ENCODE peak calls at places on chromosomes 12 and 14, in ten cellular contexts. One of them, this sample, is unnamed.

GRCh38 chr12:52221912-52222457 is 11.1 kb upstream of the KRT7 start:
- DNase-seq in colonic mucosa: peak; percentile 81
- DNase-seq in body of pancreas: peak; percentile 85
- DNase-seq in adipocyte: no peak
- DNase-seq in H1: peak; percentile 44
- DNase-seq in SK-N-MC: no peak
- DNase-seq in left ventricle myocardium inferior: peak; percentile 50
- DNase-seq in stomach: peak; percentile 55
- DNase-seq in kidney: peak; percentile 77
- DNase-seq in IMR-90: peak; percentile 25
- DNase-seq in this sample: peak; percentile 51

GRCh38 chr14:101058571-101058970 is 155.0 kb upstream of the RTL1 start:
- DNase-seq in kidney: no peak
- DNase-seq in SK-N-MC: no peak
- DNase-seq in IMR-90: peak; percentile 76
- DNase-seq in left ventricle myocardium inferior: no peak
- DNase-seq in body of pancreas: no peak
- DNase-seq in adipocyte: no peak
- DNase-seq in stomach: no peak
- DNase-seq in colonic mucosa: no peak
- DNase-seq in H1: no peak
- DNase-seq in this sample: no peak

GRCh38 chr12:67915335-67915851 is 73.9 kb upstream of the IFNG-AS1 start:
- DNase-seq in SK-N-MC: no peak
- DNase-seq in IMR-90: no peak
- DNase-seq in kidney: peak; percentile 57
- DNase-seq in left ventricle myocardium inferior: no peak
- DNase-seq in colonic mucosa: no peak
- DNase-seq in stomach: peak; percentile 34
- DNase-seq in body of pancreas: no peak
- DNase-seq in adipocyte: no peak
- DNase-seq in H1: no peak
- DNase-seq in this sample: peak; percentile 37

GRCh38 chr12:6533653-6534157 is 612 bp upstream of the GAPDH start:
- DNase-seq in adipocyte: peak; percentile 86
- DNase-seq in IMR-90: peak; percentile 84
- DNase-seq in left ventricle myocardium inferior: peak; percentile 81
- DNase-seq in stomach: peak; percentile 54
- DNase-seq in kidney: peak; percentile 92
- DNase-seq in SK-N-MC: peak; percentile 51
- DNase-seq in colonic mucosa: peak; percentile 82
- DNase-seq in H1: no peak
- DNase-seq in body of pancreas: peak; percentile 69
- DNase-seq in this sample: no peak

GRCh38 chr12:109461846-109462766 is 15.0 kb downstream of the KCTD10 start:
- DNase-seq in left ventricle myocardium inferior: peak; percentile 90
- DNase-seq in kidney: peak; percentile 97
- DNase-seq in H1: no peak
- DNase-seq in IMR-90: peak; percentile 95
- DNase-seq in body of pancreas: peak; percentile 71
- DNase-seq in adipocyte: peak; percentile 98
- DNase-seq in SK-N-MC: peak; percentile 66
- DNase-seq in stomach: peak; percentile 52
- DNase-seq in colonic mucosa: peak; percentile 81
- DNase-seq in this sample: peak; percentile 15

GRCh38 chr12:24025153-24025798 is 75.8 kb upstream of the SOX5 start:
- DNase-seq in kidney: no peak
- DNase-seq in IMR-90: peak; percentile 5
- DNase-seq in adipocyte: no peak
- DNase-seq in left ventricle myocardium inferior: no peak
- DNase-seq in SK-N-MC: no peak
- DNase-seq in colonic mucosa: no peak
- DNase-seq in H1: no peak
- DNase-seq in body of pancreas: no peak
- DNase-seq in stomach: no peak
- DNase-seq in this sample: no peak

GRCh38 chr12:98385636-98386035 is 129.8 kb upstream of the TMPO start:
- DNase-seq in body of pancreas: no peak
- DNase-seq in left ventricle myocardium inferior: no peak
- DNase-seq in kidney: no peak
- DNase-seq in H1: no peak
- DNase-seq in colonic mucosa: no peak
- DNase-seq in stomach: no peak
- DNase-seq in SK-N-MC: no peak
- DNase-seq in adipocyte: no peak
- DNase-seq in IMR-90: no peak
- DNase-seq in this sample: no peak

GRCh38 chr12:75670175-75670574 is 158.8 kb upstream of the KRR1 start:
- DNase-seq in colonic mucosa: no peak
- DNase-seq in body of pancreas: no peak
- DNase-seq in stomach: no peak
- DNase-seq in left ventricle myocardium inferior: no peak
- DNase-seq in kidney: no peak
- DNase-seq in IMR-90: no peak
- DNase-seq in H1: no peak
- DNase-seq in adipocyte: no peak
- DNase-seq in SK-N-MC: no peak
- DNase-seq in this sample: no peak

DNA sequence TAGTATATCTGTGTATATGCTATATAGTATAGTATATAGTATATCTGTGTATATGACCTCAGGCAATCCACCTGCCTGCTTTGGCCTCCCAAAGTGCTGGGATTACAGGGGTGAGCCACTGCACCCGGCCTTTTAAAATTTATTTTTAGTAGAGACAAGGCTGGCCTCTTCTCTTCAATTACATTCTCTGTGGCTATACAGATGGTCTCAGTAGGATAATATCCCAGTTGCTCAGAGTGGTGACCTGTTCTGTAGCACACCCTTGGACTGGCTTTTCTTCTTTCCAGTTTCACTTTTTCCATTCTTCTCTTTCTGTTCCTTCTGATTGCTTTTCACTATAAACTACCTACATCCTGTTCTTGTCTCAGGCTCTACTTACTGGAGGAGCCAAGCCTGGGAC is 3.1 kb upstream of the NFATC4 start:
- DNase-seq in H1: no peak
- DNase-seq in SK-N-MC: no peak
- DNase-seq in IMR-90: no peak
- DNase-seq in stomach: no peak
- DNase-seq in kidney: no peak
- DNase-seq in colonic mucosa: no peak
- DNase-seq in body of pancreas: no peak
- DNase-seq in left ventricle myocardium inferior: no peak
- DNase-seq in adipocyte: no peak
- DNase-seq in this sample: no peak
- H3K4me3 ChIP-seq in H1: no peak overlapping the region
- H3K4me3 ChIP-seq in SK-N-MC: no peak overlapping the region
- H3K4me3 ChIP-seq in IMR-90: no peak overlapping the region
- H3K4me3 ChIP-seq in stomach: no peak overlapping the region
- H3K4me3 ChIP-seq in kidney: no peak overlapping the region
- H3K4me3 ChIP-seq in colonic mucosa: no peak overlapping the region
- H3K4me3 ChIP-seq in body of pancreas: no peak overlapping the region
- H3K4me3 ChIP-seq in left ventricle myocardium inferior: no peak overlapping the region
- H3K4me3 ChIP-seq in adipocyte: no peak overlapping the region
- H3K4me3 ChIP-seq in this sample: no peak overlapping the region

GRCh38 chr12:132840536-132840935 is 11.9 kb upstream of the GOLGA3 start:
- DNase-seq in H1: no peak
- DNase-seq in body of pancreas: no peak
- DNase-seq in stomach: no peak
- DNase-seq in left ventricle myocardium inferior: no peak
- DNase-seq in colonic mucosa: no peak
- DNase-seq in SK-N-MC: no peak
- DNase-seq in kidney: no peak
- DNase-seq in adipocyte: no peak
- DNase-seq in IMR-90: no peak
- DNase-seq in this sample: no peak

GRCh38 chr12:132838464-132839080 is 9.9 kb upstream of the GOLGA3 start:
- DNase-seq in H1: no peak
- DNase-seq in stomach: no peak
- DNase-seq in adipocyte: no peak
- DNase-seq in SK-N-MC: no peak
- DNase-seq in left ventricle myocardium inferior: no peak
- DNase-seq in body of pancreas: no peak
- DNase-seq in kidney: no peak
- DNase-seq in IMR-90: no peak
- DNase-seq in colonic mucosa: peak; percentile 64
- DNase-seq in this sample: no peak

GRCh38 chr12:132839558-132840235 is 11.0 kb upstream of the GOLGA3 start:
- DNase-seq in H1: no peak
- DNase-seq in stomach: no peak
- DNase-seq in kidney: no peak
- DNase-seq in adipocyte: no peak
- DNase-seq in body of pancreas: no peak
- DNase-seq in IMR-90: no peak
- DNase-seq in colonic mucosa: no peak
- DNase-seq in SK-N-MC: no peak
- DNase-seq in left ventricle myocardium inferior: no peak
- DNase-seq in this sample: no peak

GRCh38 chr12:132842449-132843045 is 13.9 kb upstream of the GOLGA3 start:
- DNase-seq in stomach: no peak
- DNase-seq in IMR-90: no peak
- DNase-seq in colonic mucosa: no peak
- DNase-seq in H1: no peak
- DNase-seq in SK-N-MC: no peak
- DNase-seq in left ventricle myocardium inferior: no peak
- DNase-seq in body of pancreas: no peak
- DNase-seq in adipocyte: no peak
- DNase-seq in kidney: no peak
- DNase-seq in this sample: no peak

GRCh38 chr12:132841151-132841550 is 12.5 kb upstream of the GOLGA3 start:
- DNase-seq in stomach: no peak
- DNase-seq in SK-N-MC: no peak
- DNase-seq in IMR-90: no peak
- DNase-seq in body of pancreas: no peak
- DNase-seq in adipocyte: no peak
- DNase-seq in kidney: no peak
- DNase-seq in H1: no peak
- DNase-seq in colonic mucosa: no peak
- DNase-seq in left ventricle myocardium inferior: no peak
- DNase-seq in this sample: no peak
- H3K36me3 ChIP-seq in stomach: peaks cover 53% of the 10 kb centered on the region
- H3K36me3 ChIP-seq in SK-N-MC: no peaks in the 10 kb centered on the region
- H3K36me3 ChIP-seq in IMR-90: peaks cover 48% of the 10 kb centered on the region
- H3K36me3 ChIP-seq in body of pancreas: no peaks in the 10 kb centered on the region
- H3K36me3 ChIP-seq in adipocyte: peaks cover 65% of the 10 kb centered on the region
- H3K36me3 ChIP-seq in kidney: peaks cover 23% of the 10 kb centered on the region
- H3K36me3 ChIP-seq in H1: peaks cover 7% of the 10 kb centered on the region
- H3K36me3 ChIP-seq in colonic mucosa: peaks cover 4% of the 10 kb centered on the region
- H3K36me3 ChIP-seq in left ventricle myocardium inferior: peaks cover 62% of the 10 kb centered on the region
- H3K36me3 ChIP-seq in this sample: peaks cover 20% of the 10 kb centered on the region

DNA sequence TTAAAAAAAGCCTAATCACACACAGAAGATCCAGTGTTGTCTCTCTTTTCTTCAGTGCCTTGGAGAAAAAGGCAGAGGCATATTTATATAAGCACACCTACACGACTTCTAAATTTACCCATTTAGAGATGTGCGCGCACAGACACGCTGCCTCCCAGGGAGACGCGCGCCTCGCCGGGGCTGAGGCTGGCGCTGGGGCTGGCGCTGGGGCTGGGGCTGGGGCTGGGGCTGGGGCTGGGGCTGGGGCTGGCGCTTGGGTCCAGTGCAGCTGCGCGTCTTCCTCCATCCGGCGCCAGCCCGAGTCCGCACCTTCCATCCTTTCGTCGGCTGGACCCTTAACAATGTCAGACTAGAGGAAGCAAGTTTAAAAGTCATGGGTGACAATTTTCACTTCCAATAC is 118.4 kb upstream of the ARID2 start:
- DNase-seq in stomach: no peak
- DNase-seq in kidney: no peak
- DNase-seq in H1: no peak
- DNase-seq in IMR-90: no peak
- DNase-seq in body of pancreas: no peak
- DNase-seq in colonic mucosa: no peak
- DNase-seq in SK-N-MC: no peak
- DNase-seq in left ventricle myocardium inferior: no peak
- DNase-seq in adipocyte: no peak
- DNase-seq in this sample: no peak
- H3K4me3 ChIP-seq in stomach: no peak overlapping the region
- H3K4me3 ChIP-seq in kidney: no peak overlapping the region
- H3K4me3 ChIP-seq in H1: no peak overlapping the region
- H3K4me3 ChIP-seq in IMR-90: no peak overlapping the region
- H3K4me3 ChIP-seq in body of pancreas: no peak overlapping the region
- H3K4me3 ChIP-seq in colonic mucosa: no peak overlapping the region
- H3K4me3 ChIP-seq in SK-N-MC: no peak overlapping the region
- H3K4me3 ChIP-seq in left ventricle myocardium inferior: peak overlapping the region; percentile 36
- H3K4me3 ChIP-seq in adipocyte: peak overlapping the region; percentile 55
- H3K4me3 ChIP-seq in this sample: no peak overlapping the region

GRCh38 chr14:68880581-68881105 is 87.8 kb upstream of the ZFP36L1 start:
- DNase-seq in H1: no peak
- DNase-seq in stomach: no peak
- DNase-seq in SK-N-MC: no peak
- DNase-seq in left ventricle myocardium inferior: no peak
- DNase-seq in colonic mucosa: no peak
- DNase-seq in kidney: peak; percentile 35
- DNase-seq in IMR-90: no peak
- DNase-seq in adipocyte: no peak
- DNase-seq in body of pancreas: no peak
- DNase-seq in this sample: no peak

GRCh38 chr14:68877993-68878575 is 85.2 kb upstream of the ZFP36L1 start:
- DNase-seq in colonic mucosa: no peak
- DNase-seq in body of pancreas: no peak
- DNase-seq in left ventricle myocardium inferior: no peak
- DNase-seq in H1: no peak
- DNase-seq in adipocyte: no peak
- DNase-seq in IMR-90: no peak
- DNase-seq in SK-N-MC: no peak
- DNase-seq in kidney: no peak
- DNase-seq in stomach: no peak
- DNase-seq in this sample: no peak

GRCh38 chr14:68879321-68879781 is 86.5 kb upstream of the ZFP36L1 start:
- DNase-seq in IMR-90: no peak
- DNase-seq in adipocyte: no peak
- DNase-seq in H1: no peak
- DNase-seq in SK-N-MC: no peak
- DNase-seq in kidney: peak; percentile 65
- DNase-seq in colonic mucosa: no peak
- DNase-seq in body of pancreas: no peak
- DNase-seq in left ventricle myocardium inferior: no peak
- DNase-seq in stomach: no peak
- DNase-seq in this sample: peak; percentile 51

GRCh38 chr14:68879841-68880575 is 87.1 kb upstream of the ZFP36L1 start:
- DNase-seq in H1: no peak
- DNase-seq in left ventricle myocardium inferior: no peak
- DNase-seq in IMR-90: no peak
- DNase-seq in stomach: no peak
- DNase-seq in kidney: peak; percentile 42
- DNase-seq in body of pancreas: no peak
- DNase-seq in SK-N-MC: no peak
- DNase-seq in adipocyte: no peak
- DNase-seq in colonic mucosa: no peak
- DNase-seq in this sample: no peak

DNA sequence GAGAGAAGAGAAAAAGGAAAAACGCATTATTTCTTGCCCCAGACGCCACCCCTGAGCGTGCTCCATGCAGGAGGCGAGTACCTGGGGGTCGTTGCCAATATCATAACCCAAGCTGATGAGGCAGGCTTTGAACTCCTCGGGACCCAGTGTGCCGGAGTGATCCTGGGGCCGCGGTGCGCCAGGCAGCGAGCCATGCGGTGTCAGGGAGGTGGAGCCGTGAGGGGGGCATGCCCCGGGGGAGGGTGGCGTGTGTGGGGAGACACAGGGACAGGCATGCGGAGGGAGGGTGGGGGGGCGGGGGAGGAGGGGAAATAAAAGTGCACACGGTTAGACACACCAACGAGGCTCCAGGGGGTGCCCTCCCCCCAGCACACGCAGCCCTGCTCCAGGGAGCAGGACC is 86.0 kb upstream of the ZFP36L1 start:
- DNase-seq in colonic mucosa: no peak
- DNase-seq in SK-N-MC: no peak
- DNase-seq in stomach: no peak
- DNase-seq in IMR-90: no peak
- DNase-seq in left ventricle myocardium inferior: no peak
- DNase-seq in H1: no peak
- DNase-seq in body of pancreas: no peak
- DNase-seq in kidney: no peak
- DNase-seq in adipocyte: no peak
- DNase-seq in this sample: no peak
- H3K36me3 ChIP-seq in colonic mucosa: peaks cover 19% of the 10 kb centered on the region
- H3K36me3 ChIP-seq in SK-N-MC: peaks cover 5% of the 10 kb centered on the region
- H3K36me3 ChIP-seq in stomach: peaks cover 93% of the 10 kb centered on the region
- H3K36me3 ChIP-seq in IMR-90: peaks cover 92% of the 10 kb centered on the region
- H3K36me3 ChIP-seq in left ventricle myocardium inferior: peaks cover 100% of the 10 kb centered on the region
- H3K36me3 ChIP-seq in H1: peaks cover 71% of the 10 kb centered on the region
- H3K36me3 ChIP-seq in body of pancreas: peaks cover 26% of the 10 kb centered on the region
- H3K36me3 ChIP-seq in kidney: peaks cover 8% of the 10 kb centered on the region
- H3K36me3 ChIP-seq in adipocyte: peaks cover 98% of the 10 kb centered on the region
- H3K36me3 ChIP-seq in this sample: peaks cover 9% of the 10 kb centered on the region